ENCODE peak calls at places on chromosomes 2 and 18, in nine cellular contexts. B, T, V, K, F, Q, X, H and U are unnamed samples.

GRCh38 chr2:44772670-44773378 is 168.7 kb upstream of the SIX3 start:
- DNase-seq in B (no peak), T (no peak), V (no peak), K (no peak), F (no peak), Q (no peak), X (no peak), H (no peak), U (no peak)

GRCh38 chr2:85089464-85090072 is 43.6 kb upstream of the TCF7L1 start:
- DNase-seq in B (no peak), T (no peak), V (no peak), K (no peak), F (no peak), Q (no peak), X (no peak), H (no peak), U (no peak)

GRCh38 chr2:240818543-240819403 is 1.2 kb downstream of the KIF1A start:
- DNase-seq in B (no peak), T (no peak), V (no peak), K (no peak), F (no peak), Q (no peak), X (no peak), H (no peak), U (no peak)

GRCh38 chr2:206764673-206765241 is 371 bp downstream of the MDH1B start:
- DNase-seq in B (no peak), T (no peak), V (no peak), K (no peak), F (no peak), Q (no peak), X (no peak), H (no peak), U (no peak)

GRCh38 chr2:219739061-219739460 is 111.6 kb downstream of the SLC4A3 start:
- DNase-seq in B (no peak), T (peak; percentile 67), V (no peak), K (no peak), F (no peak), Q (no peak), X (no peak), H (no peak), U (no peak)

GRCh38 chr2:133264951-133265949 is 303.0 kb downstream of the NCKAP5 start:
- DNase-seq in B (peak; percentile 84), T (no peak), V (peak; percentile 73), K (no peak), F (no peak), Q (no peak), X (peak; percentile 23), H (no peak), U (peak; percentile 78)

GRCh38 chr18:23938046-23938756 is 76.4 kb upstream of the TTC39C start:
- DNase-seq in B (no peak), T (no peak), V (no peak), K (peak; percentile 9), F (no peak), Q (no peak), X (no peak), H (no peak), U (no peak)

GRCh38 chr2:55027226-55027625 is 23.0 kb downstream of the RTN4 start:
- DNase-seq in B (no peak), T (no peak), V (no peak), K (no peak), F (no peak), Q (no peak), X (no peak), H (no peak), U (no peak)

GRCh38 chr2:239328306-239329191 is 72.3 kb downstream of the HDAC4 start:
- DNase-seq in B (no peak), T (peak; percentile 94), V (no peak), K (no peak), F (no peak), Q (no peak), X (no peak), H (no peak), U (no peak)

GRCh38 chr18:56309104-56309503 is 329.3 kb downstream of the TXNL1 start:
- DNase-seq in B (no peak), T (no peak), V (no peak), K (no peak), F (no peak), Q (no peak), X (no peak), H (no peak), U (no peak)

GRCh38 chr2:133484106-133484505 is 84.2 kb downstream of the NCKAP5 start:
- DNase-seq in B (no peak), T (peak; percentile 37), V (no peak), K (no peak), F (no peak), Q (no peak), X (peak; percentile 57), H (no peak), U (no peak)

GRCh38 chr2:239275037-239275685 is 125.7 kb downstream of the HDAC4 start:
- DNase-seq in B (peak; percentile 98), T (peak; percentile 94), V (peak; percentile 84), K (peak; percentile 85), F (peak; percentile 66), Q (peak; percentile 45), X (peak; percentile 95), H (peak; percentile 47), U (peak; percentile 90)

GRCh38 chr2:151878655-151879563 is 50.7 kb upstream of the ARL5A start:
- DNase-seq in B (no peak), T (no peak), V (no peak), K (no peak), F (no peak), Q (no peak), X (peak; percentile 1), H (no peak), U (no peak)

GRCh38 chr2:9163306-9164111 is 43.1 kb upstream of the ASAP2 start:
- DNase-seq in B (no peak), T (no peak), V (no peak), K (no peak), F (no peak), Q (no peak), X (peak; percentile 81), H (no peak), U (no peak)

GRCh38 chr2:173690349-173690748 is 274.8 kb downstream of the SP3 start:
- DNase-seq in B (no peak), T (no peak), V (no peak), K (no peak), F (no peak), Q (no peak), X (no peak), H (no peak), U (no peak)

GRCh38 chr2:208782097-208782496 is 375.5 kb downstream of the PTH2R start:
- DNase-seq in B (no peak), T (no peak), V (no peak), K (no peak), F (no peak), Q (no peak), X (no peak), H (no peak), U (no peak)

GRCh38 chr18:25639601-25640000 is 287.6 kb upstream of the ZNF521 start:
- DNase-seq in B (no peak), T (no peak), V (no peak), K (no peak), F (no peak), Q (no peak), X (no peak), H (no peak), U (no peak)